ENCODE peak calls at places on chromosomes 1 and 21, in four cellular contexts. R is iPS-NIHi11, S is AG04450, B is NCI-H2081. Z is an unnamed sample.

GRCh38 chr1:154265586-154265985 is 6.8 kb upstream of the HAX1 start:
- DNase-seq in R (no peak), S (no peak), B (no peak), Z (no peak)

GRCh38 chr1:116764906-116765862 is 11.0 kb downstream of the CD2 start:
- DNase-seq in R (no peak), S (no peak), B (no peak), Z (no peak)

GRCh38 chr1:172754609-172755008 is 95.7 kb downstream of the FASLG start:
- DNase-seq in R (no peak), S (no peak), B (no peak), Z (no peak)

GRCh38 chr1:44228218-44228617 is 14.9 kb downstream of the DMAP1 start:
- DNase-seq in R (no peak), S (no peak), B (no peak), Z (no peak)

GRCh38 chr21:39079617-39080016 is 103.6 kb downstream of the PSMG1 start:
- DNase-seq in R (no peak), S (no peak), B (no peak), Z (no peak)

GRCh38 chr1:205387845-205388244 is 31.1 kb upstream of the KLHDC8A start:
- DNase-seq in R (no peak), S (no peak), B (no peak), Z (no peak)

GRCh38 chr21:21690068-21690665 is 692.0 kb downstream of the NCAM2 start:
- DNase-seq in R (no peak), S (no peak), B (no peak), Z (no peak)

GRCh38 chr1:87826639-87827345 is 498.1 kb downstream of the LMO4 start:
- DNase-seq in R (no peak), S (peak), B (no peak), Z (no peak)

GRCh38 chr1:183278736-183279591 is 92.9 kb downstream of the LAMC2 start:
- DNase-seq in R (no peak), S (no peak), B (peak), Z (no peak)

GRCh38 chr1:172653015-172653709 is 5.7 kb upstream of the FASLG start:
- DNase-seq in R (no peak), S (no peak), B (no peak), Z (peak)

GRCh38 chr1:157450106-157450505 is 102.2 kb downstream of the FCRL5 start:
- DNase-seq in R (no peak), S (no peak), B (no peak), Z (no peak)

GRCh38 chr1:98389809-98390208 is 271.7 kb upstream of the SNX7 start:
- DNase-seq in R (no peak), S (peak), B (no peak), Z (no peak)

Z was measured in NCI-H1417.